ENCODE peak calls at places on chromosome 7, in eight cellular contexts. One of them, this sample, is unnamed.

GRCh38 chr7:92841192-92841591 is 4.8 kb upstream of the CDK6 start:
- DNase-seq in left colon: no peak
- DNase-seq in skeletal muscle cell: no peak
- DNase-seq in ascending aorta: no peak
- DNase-seq in pulmonary artery endothelial cell: no peak
- DNase-seq in pancreas: no peak
- DNase-seq in activated T-helper 1 cell treated with Interleukin-2 at 50 U/mL for 16 hours: no peak
- DNase-seq in activated T-cell treated with anti-CD3 and anti-CD28 coated beads, Interleukin-2, amount 50 U/mL, for 72 hours: no peak
- DNase-seq in this sample: no peak

GRCh38 chr7:133512560-133512959 is 259.7 kb downstream of the EXOC4 start:
- DNase-seq in activated T-cell treated with anti-CD3 and anti-CD28 coated beads, Interleukin-2, amount 50 U/mL, for 72 hours: no peak
- DNase-seq in activated T-helper 1 cell treated with Interleukin-2 at 50 U/mL for 16 hours: no peak
- DNase-seq in ascending aorta: no peak
- DNase-seq in left colon: no peak
- DNase-seq in pancreas: no peak
- DNase-seq in pulmonary artery endothelial cell: no peak
- DNase-seq in skeletal muscle cell: peak
- DNase-seq in this sample: peak

GRCh38 chr7:103687981-103688380 is 242.0 kb upstream of the SLC26A5 start:
- DNase-seq in activated T-cell treated with anti-CD3 and anti-CD28 coated beads, Interleukin-2, amount 50 U/mL, for 72 hours: no peak
- DNase-seq in skeletal muscle cell: no peak
- DNase-seq in left colon: no peak
- DNase-seq in ascending aorta: no peak
- DNase-seq in pancreas: no peak
- DNase-seq in activated T-helper 1 cell treated with Interleukin-2 at 50 U/mL for 16 hours: no peak
- DNase-seq in pulmonary artery endothelial cell: no peak
- DNase-seq in this sample: no peak

GRCh38 chr7:2863461-2864066 is 19.5 kb upstream of the GNA12 start:
- DNase-seq in activated T-cell treated with anti-CD3 and anti-CD28 coated beads, Interleukin-2, amount 50 U/mL, for 72 hours: peak
- DNase-seq in activated T-helper 1 cell treated with Interleukin-2 at 50 U/mL for 16 hours: peak
- DNase-seq in pancreas: no peak
- DNase-seq in left colon: peak
- DNase-seq in ascending aorta: peak
- DNase-seq in pulmonary artery endothelial cell: peak
- DNase-seq in skeletal muscle cell: peak
- DNase-seq in this sample: peak

GRCh38 chr7:158828343-158829020 is 827 bp downstream of the ESYT2 start:
- DNase-seq in left colon: peak
- DNase-seq in activated T-cell treated with anti-CD3 and anti-CD28 coated beads, Interleukin-2, amount 50 U/mL, for 72 hours: peak
- DNase-seq in pancreas: no peak
- DNase-seq in ascending aorta: no peak
- DNase-seq in pulmonary artery endothelial cell: no peak
- DNase-seq in skeletal muscle cell: no peak
- DNase-seq in activated T-helper 1 cell treated with Interleukin-2 at 50 U/mL for 16 hours: no peak
- DNase-seq in this sample: no peak

GRCh38 chr7:145104400-145104799 is 268.5 kb upstream of the TPK1 start:
- DNase-seq in pancreas: no peak
- DNase-seq in activated T-helper 1 cell treated with Interleukin-2 at 50 U/mL for 16 hours: no peak
- DNase-seq in left colon: no peak
- DNase-seq in pulmonary artery endothelial cell: no peak
- DNase-seq in activated T-cell treated with anti-CD3 and anti-CD28 coated beads, Interleukin-2, amount 50 U/mL, for 72 hours: no peak
- DNase-seq in skeletal muscle cell: no peak
- DNase-seq in ascending aorta: no peak
- DNase-seq in this sample: no peak

GRCh38 chr7:108204281-108204796 is 74.2 kb upstream of the LAMB4 start:
- DNase-seq in ascending aorta: no peak
- DNase-seq in pancreas: no peak
- DNase-seq in left colon: no peak
- DNase-seq in activated T-helper 1 cell treated with Interleukin-2 at 50 U/mL for 16 hours: no peak
- DNase-seq in pulmonary artery endothelial cell: no peak
- DNase-seq in skeletal muscle cell: no peak
- DNase-seq in activated T-cell treated with anti-CD3 and anti-CD28 coated beads, Interleukin-2, amount 50 U/mL, for 72 hours: no peak
- DNase-seq in this sample: no peak

GRCh38 chr7:154699421-154699820 is 303.5 kb downstream of the PAXIP1 start:
- DNase-seq in activated T-helper 1 cell treated with Interleukin-2 at 50 U/mL for 16 hours: no peak
- DNase-seq in pancreas: no peak
- DNase-seq in skeletal muscle cell: no peak
- DNase-seq in activated T-cell treated with anti-CD3 and anti-CD28 coated beads, Interleukin-2, amount 50 U/mL, for 72 hours: no peak
- DNase-seq in ascending aorta: no peak
- DNase-seq in left colon: no peak
- DNase-seq in pulmonary artery endothelial cell: no peak
- DNase-seq in this sample: no peak

GRCh38 chr7:4996696-4997222 is 37.8 kb upstream of the MMD2 start:
- DNase-seq in pulmonary artery endothelial cell: no peak
- DNase-seq in skeletal muscle cell: no peak
- DNase-seq in pancreas: no peak
- DNase-seq in left colon: no peak
- DNase-seq in activated T-helper 1 cell treated with Interleukin-2 at 50 U/mL for 16 hours: no peak
- DNase-seq in ascending aorta: no peak
- DNase-seq in activated T-cell treated with anti-CD3 and anti-CD28 coated beads, Interleukin-2, amount 50 U/mL, for 72 hours: no peak
- DNase-seq in this sample: no peak

GRCh38 chr7:19079066-19079465 is 38.4 kb downstream of the TWIST1 start:
- DNase-seq in pancreas: no peak
- DNase-seq in activated T-helper 1 cell treated with Interleukin-2 at 50 U/mL for 16 hours: no peak
- DNase-seq in activated T-cell treated with anti-CD3 and anti-CD28 coated beads, Interleukin-2, amount 50 U/mL, for 72 hours: no peak
- DNase-seq in skeletal muscle cell: peak
- DNase-seq in pulmonary artery endothelial cell: no peak
- DNase-seq in left colon: no peak
- DNase-seq in ascending aorta: no peak
- DNase-seq in this sample: peak

GRCh38 chr7:26500749-26501352 is 209.2 kb downstream of the SNX10 start:
- DNase-seq in pulmonary artery endothelial cell: peak
- DNase-seq in ascending aorta: no peak
- DNase-seq in left colon: no peak
- DNase-seq in activated T-cell treated with anti-CD3 and anti-CD28 coated beads, Interleukin-2, amount 50 U/mL, for 72 hours: no peak
- DNase-seq in pancreas: no peak
- DNase-seq in activated T-helper 1 cell treated with Interleukin-2 at 50 U/mL for 16 hours: no peak
- DNase-seq in skeletal muscle cell: no peak
- DNase-seq in this sample: peak

GRCh38 chr7:3239291-3239691 is 61.8 kb upstream of the SDK1 start:
- DNase-seq in pulmonary artery endothelial cell: no peak
- DNase-seq in activated T-cell treated with anti-CD3 and anti-CD28 coated beads, Interleukin-2, amount 50 U/mL, for 72 hours: no peak
- DNase-seq in activated T-helper 1 cell treated with Interleukin-2 at 50 U/mL for 16 hours: no peak
- DNase-seq in pancreas: peak
- DNase-seq in skeletal muscle cell: no peak
- DNase-seq in left colon: no peak
- DNase-seq in ascending aorta: no peak
- DNase-seq in this sample: no peak

GRCh38 chr7:99752354-99752753 is 17.4 kb upstream of the CYP3A7 start:
- DNase-seq in activated T-helper 1 cell treated with Interleukin-2 at 50 U/mL for 16 hours: no peak
- DNase-seq in pancreas: no peak
- DNase-seq in ascending aorta: no peak
- DNase-seq in skeletal muscle cell: no peak
- DNase-seq in pulmonary artery endothelial cell: no peak
- DNase-seq in activated T-cell treated with anti-CD3 and anti-CD28 coated beads, Interleukin-2, amount 50 U/mL, for 72 hours: no peak
- DNase-seq in left colon: peak
- DNase-seq in this sample: no peak

GRCh38 chr7:116194115-116194514 is 16.2 kb upstream of the TES start:
- DNase-seq in pulmonary artery endothelial cell: no peak
- DNase-seq in activated T-helper 1 cell treated with Interleukin-2 at 50 U/mL for 16 hours: no peak
- DNase-seq in activated T-cell treated with anti-CD3 and anti-CD28 coated beads, Interleukin-2, amount 50 U/mL, for 72 hours: no peak
- DNase-seq in pancreas: no peak
- DNase-seq in skeletal muscle cell: no peak
- DNase-seq in ascending aorta: no peak
- DNase-seq in left colon: no peak
- DNase-seq in this sample: no peak

GRCh38 chr7:133691727-133692450 is 435.3 kb upstream of the LRGUK start:
- DNase-seq in skeletal muscle cell: peak
- DNase-seq in activated T-helper 1 cell treated with Interleukin-2 at 50 U/mL for 16 hours: no peak
- DNase-seq in activated T-cell treated with anti-CD3 and anti-CD28 coated beads, Interleukin-2, amount 50 U/mL, for 72 hours: no peak
- DNase-seq in ascending aorta: no peak
- DNase-seq in pulmonary artery endothelial cell: no peak
- DNase-seq in pancreas: no peak
- DNase-seq in left colon: no peak
- DNase-seq in this sample: peak

GRCh38 chr7:5670173-5670933 is 111.1 kb downstream of the RNF216 start:
- DNase-seq in pancreas: no peak
- DNase-seq in activated T-helper 1 cell treated with Interleukin-2 at 50 U/mL for 16 hours: no peak
- DNase-seq in activated T-cell treated with anti-CD3 and anti-CD28 coated beads, Interleukin-2, amount 50 U/mL, for 72 hours: no peak
- DNase-seq in left colon: peak
- DNase-seq in skeletal muscle cell: no peak
- DNase-seq in ascending aorta: no peak
- DNase-seq in pulmonary artery endothelial cell: no peak
- DNase-seq in this sample: no peak

GRCh38 chr7:138979988-138980574 is 1.1 kb downstream of the KIAA1549 start:
- DNase-seq in pulmonary artery endothelial cell: no peak
- DNase-seq in ascending aorta: no peak
- DNase-seq in skeletal muscle cell: no peak
- DNase-seq in left colon: no peak
- DNase-seq in activated T-cell treated with anti-CD3 and anti-CD28 coated beads, Interleukin-2, amount 50 U/mL, for 72 hours: no peak
- DNase-seq in activated T-helper 1 cell treated with Interleukin-2 at 50 U/mL for 16 hours: no peak
- DNase-seq in pancreas: no peak
- DNase-seq in this sample: no peak

GRCh38 chr7:428896-429827 is 90.5 kb downstream of the PDGFA start:
- DNase-seq in pulmonary artery endothelial cell: no peak
- DNase-seq in skeletal muscle cell: no peak
- DNase-seq in ascending aorta: no peak
- DNase-seq in pancreas: peak
- DNase-seq in activated T-helper 1 cell treated with Interleukin-2 at 50 U/mL for 16 hours: no peak
- DNase-seq in activated T-cell treated with anti-CD3 and anti-CD28 coated beads, Interleukin-2, amount 50 U/mL, for 72 hours: no peak
- DNase-seq in left colon: no peak
- DNase-seq in this sample: no peak

GRCh38 chr7:113831509-113831908 is 87.3 kb downstream of the PPP1R3A start:
- DNase-seq in ascending aorta: no peak
- DNase-seq in pancreas: no peak
- DNase-seq in skeletal muscle cell: no peak
- DNase-seq in activated T-helper 1 cell treated with Interleukin-2 at 50 U/mL for 16 hours: no peak
- DNase-seq in left colon: no peak
- DNase-seq in activated T-cell treated with anti-CD3 and anti-CD28 coated beads, Interleukin-2, amount 50 U/mL, for 72 hours: no peak
- DNase-seq in pulmonary artery endothelial cell: no peak
- DNase-seq in this sample: peak

GRCh38 chr7:41065663-41066062 is 637.2 kb downstream of the INHBA start:
- DNase-seq in pancreas: no peak
- DNase-seq in activated T-helper 1 cell treated with Interleukin-2 at 50 U/mL for 16 hours: no peak
- DNase-seq in activated T-cell treated with anti-CD3 and anti-CD28 coated beads, Interleukin-2, amount 50 U/mL, for 72 hours: no peak
- DNase-seq in pulmonary artery endothelial cell: no peak
- DNase-seq in skeletal muscle cell: no peak
- DNase-seq in left colon: peak
- DNase-seq in ascending aorta: no peak
- DNase-seq in this sample: no peak

GRCh38 chr7:44379366-44380178 is 54.2 kb upstream of the CAMK2B start:
- DNase-seq in activated T-cell treated with anti-CD3 and anti-CD28 coated beads, Interleukin-2, amount 50 U/mL, for 72 hours: no peak
- DNase-seq in left colon: peak
- DNase-seq in activated T-helper 1 cell treated with Interleukin-2 at 50 U/mL for 16 hours: no peak
- DNase-seq in skeletal muscle cell: no peak
- DNase-seq in pancreas: no peak
- DNase-seq in pulmonary artery endothelial cell: no peak
- DNase-seq in ascending aorta: no peak
- DNase-seq in this sample: peak

GRCh38 chr7:42099837-42100508 is 137.0 kb downstream of the GLI3 start:
- DNase-seq in pancreas: no peak
- DNase-seq in activated T-cell treated with anti-CD3 and anti-CD28 coated beads, Interleukin-2, amount 50 U/mL, for 72 hours: no peak
- DNase-seq in pulmonary artery endothelial cell: no peak
- DNase-seq in ascending aorta: no peak
- DNase-seq in skeletal muscle cell: no peak
- DNase-seq in activated T-helper 1 cell treated with Interleukin-2 at 50 U/mL for 16 hours: no peak
- DNase-seq in left colon: no peak
- DNase-seq in this sample: no peak

GRCh38 chr7:70098133-70098561 is 499.9 kb downstream of the AUTS2 start:
- DNase-seq in pulmonary artery endothelial cell: no peak
- DNase-seq in ascending aorta: no peak
- DNase-seq in left colon: no peak
- DNase-seq in activated T-helper 1 cell treated with Interleukin-2 at 50 U/mL for 16 hours: no peak
- DNase-seq in pancreas: no peak
- DNase-seq in activated T-cell treated with anti-CD3 and anti-CD28 coated beads, Interleukin-2, amount 50 U/mL, for 72 hours: no peak
- DNase-seq in skeletal muscle cell: no peak
- DNase-seq in this sample: no peak

GRCh38 chr7:68133045-68133444 is 1136.4 kb downstream of the TYW1 start:
- DNase-seq in pulmonary artery endothelial cell: no peak
- DNase-seq in activated T-cell treated with anti-CD3 and anti-CD28 coated beads, Interleukin-2, amount 50 U/mL, for 72 hours: no peak
- DNase-seq in pancreas: no peak
- DNase-seq in skeletal muscle cell: no peak
- DNase-seq in left colon: no peak
- DNase-seq in activated T-helper 1 cell treated with Interleukin-2 at 50 U/mL for 16 hours: no peak
- DNase-seq in ascending aorta: no peak
- DNase-seq in this sample: no peak

GRCh38 chr7:24825931-24826661 is 68.8 kb upstream of the GSDME start:
- DNase-seq in skeletal muscle cell: no peak
- DNase-seq in activated T-helper 1 cell treated with Interleukin-2 at 50 U/mL for 16 hours: no peak
- DNase-seq in pulmonary artery endothelial cell: no peak
- DNase-seq in activated T-cell treated with anti-CD3 and anti-CD28 coated beads, Interleukin-2, amount 50 U/mL, for 72 hours: peak
- DNase-seq in ascending aorta: no peak
- DNase-seq in pancreas: no peak
- DNase-seq in left colon: peak
- DNase-seq in this sample: peak

GRCh38 chr7:39754326-39755120 is 131.2 kb downstream of the RALA start:
- DNase-seq in activated T-helper 1 cell treated with Interleukin-2 at 50 U/mL for 16 hours: no peak
- DNase-seq in left colon: no peak
- DNase-seq in ascending aorta: no peak
- DNase-seq in pancreas: no peak
- DNase-seq in skeletal muscle cell: peak
- DNase-seq in pulmonary artery endothelial cell: peak
- DNase-seq in activated T-cell treated with anti-CD3 and anti-CD28 coated beads, Interleukin-2, amount 50 U/mL, for 72 hours: no peak
- DNase-seq in this sample: peak

GRCh38 chr7:151426486-151426905 is 13.4 kb downstream of the CRYGN start:
- DNase-seq in pancreas: no peak
- DNase-seq in ascending aorta: no peak
- DNase-seq in left colon: peak
- DNase-seq in pulmonary artery endothelial cell: peak
- DNase-seq in activated T-cell treated with anti-CD3 and anti-CD28 coated beads, Interleukin-2, amount 50 U/mL, for 72 hours: no peak
- DNase-seq in activated T-helper 1 cell treated with Interleukin-2 at 50 U/mL for 16 hours: no peak
- DNase-seq in skeletal muscle cell: peak
- DNase-seq in this sample: peak

GRCh38 chr7:4758111-4758510 is 17.3 kb upstream of the AP5Z1 start:
- DNase-seq in ascending aorta: no peak
- DNase-seq in pancreas: peak
- DNase-seq in pulmonary artery endothelial cell: no peak
- DNase-seq in activated T-helper 1 cell treated with Interleukin-2 at 50 U/mL for 16 hours: no peak
- DNase-seq in left colon: no peak
- DNase-seq in activated T-cell treated with anti-CD3 and anti-CD28 coated beads, Interleukin-2, amount 50 U/mL, for 72 hours: no peak
- DNase-seq in skeletal muscle cell: no peak
- DNase-seq in this sample: no peak

GRCh38 chr7:141181812-141182211 is 107.9 kb downstream of the TMEM178B start:
- DNase-seq in activated T-cell treated with anti-CD3 and anti-CD28 coated beads, Interleukin-2, amount 50 U/mL, for 72 hours: no peak
- DNase-seq in activated T-helper 1 cell treated with Interleukin-2 at 50 U/mL for 16 hours: no peak
- DNase-seq in left colon: no peak
- DNase-seq in ascending aorta: no peak
- DNase-seq in skeletal muscle cell: no peak
- DNase-seq in pancreas: no peak
- DNase-seq in pulmonary artery endothelial cell: no peak
- DNase-seq in this sample: no peak

GRCh38 chr7:23863209-23863798 is 153.3 kb downstream of the STK31 start:
- DNase-seq in skeletal muscle cell: peak
- DNase-seq in left colon: no peak
- DNase-seq in ascending aorta: no peak
- DNase-seq in pulmonary artery endothelial cell: no peak
- DNase-seq in activated T-helper 1 cell treated with Interleukin-2 at 50 U/mL for 16 hours: no peak
- DNase-seq in activated T-cell treated with anti-CD3 and anti-CD28 coated beads, Interleukin-2, amount 50 U/mL, for 72 hours: no peak
- DNase-seq in pancreas: no peak
- DNase-seq in this sample: peak

GRCh38 chr7:52705768-52706167 is 329.7 kb upstream of the POM121L12 start:
- DNase-seq in ascending aorta: no peak
- DNase-seq in left colon: no peak
- DNase-seq in pancreas: no peak
- DNase-seq in skeletal muscle cell: no peak
- DNase-seq in pulmonary artery endothelial cell: no peak
- DNase-seq in activated T-cell treated with anti-CD3 and anti-CD28 coated beads, Interleukin-2, amount 50 U/mL, for 72 hours: no peak
- DNase-seq in activated T-helper 1 cell treated with Interleukin-2 at 50 U/mL for 16 hours: no peak
- DNase-seq in this sample: no peak

GRCh38 chr7:157715071-157715937 is 378.5 kb downstream of the DNAJB6 start:
- DNase-seq in pulmonary artery endothelial cell: no peak
- DNase-seq in skeletal muscle cell: no peak
- DNase-seq in left colon: no peak
- DNase-seq in activated T-helper 1 cell treated with Interleukin-2 at 50 U/mL for 16 hours: no peak
- DNase-seq in activated T-cell treated with anti-CD3 and anti-CD28 coated beads, Interleukin-2, amount 50 U/mL, for 72 hours: no peak
- DNase-seq in ascending aorta: no peak
- DNase-seq in pancreas: peak
- DNase-seq in this sample: no peak

GRCh38 chr7:71497233-71497946 is 365.4 kb downstream of the GALNT17 start:
- DNase-seq in activated T-helper 1 cell treated with Interleukin-2 at 50 U/mL for 16 hours: no peak
- DNase-seq in left colon: no peak
- DNase-seq in pancreas: no peak
- DNase-seq in skeletal muscle cell: peak
- DNase-seq in activated T-cell treated with anti-CD3 and anti-CD28 coated beads, Interleukin-2, amount 50 U/mL, for 72 hours: no peak
- DNase-seq in pulmonary artery endothelial cell: no peak
- DNase-seq in ascending aorta: no peak
- DNase-seq in this sample: no peak

GRCh38 chr7:55128693-55129394 is 110.0 kb downstream of the EGFR start:
- DNase-seq in skeletal muscle cell: peak
- DNase-seq in activated T-helper 1 cell treated with Interleukin-2 at 50 U/mL for 16 hours: no peak
- DNase-seq in pulmonary artery endothelial cell: no peak
- DNase-seq in activated T-cell treated with anti-CD3 and anti-CD28 coated beads, Interleukin-2, amount 50 U/mL, for 72 hours: no peak
- DNase-seq in left colon: no peak
- DNase-seq in pancreas: no peak
- DNase-seq in ascending aorta: no peak
- DNase-seq in this sample: peak

This sample was measured in fibroblast of pulmonary artery.